ENCODE peak calls at places on chromosomes 16 and 17, in four cellular contexts. C is HCT116, U is spleen, L is stomach. P is an unnamed sample.

GRCh38 chr16:24524855-24525652 is 14.3 kb upstream of the RBBP6 start:
- DNase-seq in U (no peak), C (no peak), L (no peak), P (no peak)

GRCh38 chr16:80803341-80804060 is 897 bp downstream of the CDYL2 start:
- DNase-seq in C (no peak), U (peak; percentile 87), L (peak; percentile 45), P (no peak)

GRCh38 chr17:40607641-40608040 is 40.0 kb downstream of the SMARCE1 start:
- DNase-seq in C (no peak), U (no peak), L (no peak), P (peak; percentile 57)

GRCh38 chr17:48577330-48577945 is 712 bp downstream of the HOXB4 start:
- DNase-seq in L (no peak), C (no peak), U (no peak), P (no peak)

GRCh38 chr17:66255112-66255511 is 25.9 kb upstream of the APOH start:
- DNase-seq in L (no peak), U (no peak), C (peak; percentile 79), P (no peak)

GRCh38 chr16:85129846-85130706 is 17.8 kb upstream of the CIBAR2 start:
- DNase-seq in L (no peak), U (no peak), C (no peak), P (no peak)

GRCh38 chr17:49359990-49360795 is 1.9 kb downstream of the ZNF652 start:
- DNase-seq in L (no peak), U (no peak), C (no peak), P (no peak)

GRCh38 chr16:67177743-67178699 is 5.7 kb downstream of the MATCAP1 start:
- DNase-seq in L (peak; percentile 88), C (peak; percentile 93), U (peak; percentile 89), P (no peak)

GRCh38 chr17:9531080-9531479 is 44.5 kb downstream of the STX8 start:
- DNase-seq in U (no peak), L (no peak), C (no peak), P (no peak)

GRCh38 chr17:9532715-9533114 is 42.9 kb downstream of the STX8 start:
- DNase-seq in L (no peak), C (no peak), U (no peak), P (no peak)

GRCh38 chr17:9529033-9529748 is 46.4 kb downstream of the STX8 start:
- DNase-seq in U (no peak), C (no peak), L (no peak), P (no peak)
- TF ChIP-seq CTCF in U (no peak), C (peak; percentile 58), L (no peak), P (peak; percentile 51)

GRCh38 chr17:7883781-7884386 is 4.7 kb upstream of the CHD3 start:
- DNase-seq in C (no peak), U (no peak), L (no peak), P (no peak)

GRCh38 chr17:7884581-7885356 is 3.8 kb upstream of the CHD3 start:
- DNase-seq in L (peak; percentile 28), U (peak; percentile 90), C (no peak), P (no peak)

GRCh38 chr17:7886227-7887037 is 2.2 kb upstream of the CHD3 start:
- DNase-seq in C (no peak), L (peak; percentile 54), U (no peak), P (no peak)

GRCh38 chr17:7887038-7887481 is 1.5 kb upstream of the CHD3 start:
- DNase-seq in U (no peak), C (no peak), L (no peak), P (no peak)

GRCh38 chr17:7885357-7886226 is 3.0 kb upstream of the CHD3 start:
- DNase-seq in C (no peak), L (peak; percentile 39), U (peak; percentile 88), P (no peak)
- TF ChIP-seq POLR2A in C (no peak), L (no peak), U (no peak), P (no peak)

GRCh38 chr16:46746821-46747776 is 1.0 kb downstream of the MYLK3 start:
- DNase-seq in U (peak; percentile 72), C (no peak), L (no peak), P (no peak)
- TF ChIP-seq POLR2AphosphoS5 in U (no peak), C (no peak), L (no peak), P (no peak)

GRCh38 chr16:65547799-65548446 is 426.1 kb upstream of the CDH11 start:
- DNase-seq in L (no peak), U (no peak), C (no peak), P (no peak)

GRCh38 chr16:65543781-65544740 is 422.2 kb upstream of the CDH11 start:
- DNase-seq in L (no peak), C (no peak), U (no peak), P (no peak)

GRCh38 chr16:65546353-65546791 is 424.5 kb upstream of the CDH11 start:
- DNase-seq in U (no peak), C (no peak), L (no peak), P (no peak)

DNA sequence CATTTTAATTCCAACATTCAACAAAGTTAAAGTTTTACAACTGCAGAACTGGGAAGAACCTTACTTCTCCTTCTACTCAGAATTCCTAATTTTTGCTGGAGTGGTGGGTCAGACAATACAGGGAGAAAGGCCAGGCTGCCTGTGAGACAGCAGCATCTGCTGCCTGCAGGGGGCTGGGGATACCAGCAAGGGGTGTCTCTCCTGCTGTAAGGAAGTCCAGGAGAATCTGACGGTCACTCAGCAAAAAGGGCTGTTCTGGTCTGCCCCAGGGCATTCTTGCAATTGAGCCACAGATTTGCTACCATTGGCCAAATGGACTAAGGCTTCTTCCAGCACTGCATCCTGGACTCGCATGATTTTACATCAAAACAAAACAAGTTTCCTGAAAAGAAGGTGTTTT is 426.6 kb upstream of the CDH11 start:
- DNase-seq in C (no peak), U (no peak), L (no peak), P (no peak)
- TF ChIP-seq CTCF in C (no peak), U (no peak), L (no peak), P (no peak)

DNA sequence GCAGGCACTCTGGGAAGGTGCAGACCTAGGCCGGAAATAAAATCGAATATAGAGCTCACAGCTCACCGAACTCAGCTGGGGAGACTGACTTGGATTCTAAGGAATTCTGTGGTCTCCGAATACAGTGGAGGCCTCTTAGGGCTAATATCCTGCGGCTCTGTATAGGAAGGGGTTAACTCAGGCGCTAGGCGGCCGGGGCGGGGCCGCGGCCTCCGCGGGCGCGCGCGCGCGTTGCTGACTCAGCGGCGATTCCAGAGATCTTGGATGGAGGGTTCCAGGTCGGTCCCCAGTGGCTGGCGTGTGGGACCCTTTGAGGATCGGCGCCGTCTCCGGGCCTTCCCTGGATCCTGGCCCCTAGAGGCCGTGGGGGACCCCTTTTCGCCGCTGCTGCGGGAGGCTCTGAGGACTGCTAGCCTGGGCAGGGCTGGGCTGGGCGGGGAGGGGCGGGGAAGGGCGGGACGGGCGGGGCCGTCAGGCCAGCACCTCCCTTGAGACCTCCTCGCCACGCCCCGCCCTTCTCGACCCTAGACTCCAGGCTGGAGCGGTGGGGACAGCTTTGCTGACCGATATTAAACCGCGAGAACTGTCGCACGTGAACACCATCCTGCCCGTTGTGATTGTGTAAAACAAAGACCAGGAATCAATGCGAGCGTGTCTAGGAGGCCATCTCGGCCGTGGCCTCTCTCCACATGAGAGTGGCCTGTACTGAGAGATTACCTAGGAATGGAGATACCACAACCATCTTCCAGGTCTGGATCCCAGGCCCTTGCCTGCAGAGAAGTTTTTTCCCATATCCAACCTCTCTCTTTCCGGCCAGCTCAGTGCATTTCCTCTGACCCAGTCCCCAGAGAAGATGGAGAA is 1.4 kb upstream of the PLEKHH3 start:
- DNase-seq in C (peak; percentile 96), L (peak; percentile 85), U (peak; percentile 94), P (peak; percentile 95)
- TF ChIP-seq POLR2A in C (peak; percentile 76), L (peak; percentile 14), U (no peak), P (no peak)

DNA sequence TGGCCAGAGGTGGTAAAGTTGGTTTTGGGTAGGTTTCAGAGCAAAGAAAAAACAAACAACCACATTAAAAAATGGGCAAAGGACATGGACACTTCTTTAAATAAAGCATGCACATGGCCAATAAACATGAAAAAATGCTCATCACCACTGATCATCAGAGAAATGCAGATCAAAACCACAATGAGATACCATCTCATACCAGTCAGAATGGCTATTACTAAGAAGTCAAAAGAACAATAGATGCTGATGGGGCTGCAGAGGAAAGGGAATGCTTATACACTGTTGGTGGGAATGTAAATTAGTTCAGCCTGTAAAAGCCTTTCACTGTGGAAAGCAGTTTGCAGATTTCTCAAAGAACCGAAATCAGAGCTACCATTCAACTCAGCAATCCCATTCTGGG is 598.4 kb upstream of the SOX9 start:
- DNase-seq in U (no peak), L (no peak), C (no peak), P (no peak)
- TF ChIP-seq POLR2AphosphoS5 in U (no peak), L (no peak), C (no peak), P (no peak)